ENCODE peak calls at places on chromosomes 5 and 9, in six cellular contexts. A is PC-3, J is brain microvascular endothelial cell, B is breast epithelium, N is tibial nerve, C is heart right ventricle. S is an unnamed sample.

GRCh38 chr5:65151632-65152031 is 330.1 kb downstream of the ADAMTS6 start:
- DNase-seq in A (no peak), J (no peak), B (no peak), N (no peak), C (no peak), S (no peak)

GRCh38 chr5:122078116-122078865 is at the start of gene LOX:
- DNase-seq in A (peak), J (peak), B (peak), N (peak), C (peak), S (peak)

GRCh38 chr9:131656356-131657030 is 83.4 kb downstream of the RAPGEF1 start:
- DNase-seq in A (no peak), J (no peak), B (no peak), N (peak), C (peak), S (no peak)

GRCh38 chr9:130028493-130029222 is 14.3 kb downstream of the FNBP1 start:
- DNase-seq in A (peak), J (no peak), B (no peak), N (no peak), C (no peak), S (no peak)

GRCh38 chr9:116230233-116230632 is 76.6 kb downstream of the PAPPA start:
- DNase-seq in A (no peak), J (no peak), B (no peak), N (no peak), C (no peak), S (no peak)

GRCh38 chr5:159316519-159317383 is 13.5 kb downstream of the IL12B start:
- DNase-seq in A (peak), J (peak), B (no peak), N (no peak), C (peak), S (no peak)

GRCh38 chr5:757931-758697 is 26.4 kb downstream of the ZDHHC11B start:
- DNase-seq in A (no peak), J (no peak), B (peak), N (no peak), C (peak), S (peak)

GRCh38 chr5:122202952-122203351 is 73.6 kb downstream of the ZNF474 start:
- DNase-seq in A (no peak), J (peak), B (no peak), N (no peak), C (no peak), S (no peak)

GRCh38 chr9:106284300-106284699 is 578.7 kb upstream of the ZNF462 start:
- DNase-seq in A (peak), J (no peak), B (no peak), N (no peak), C (no peak), S (no peak)

GRCh38 chr5:181114844-181115778 is 15.9 kb downstream of the OR2V1 start:
- DNase-seq in A (peak), J (peak), B (no peak), N (no peak), C (no peak), S (peak)

GRCh38 chr9:119453490-119453911 is 84.3 kb upstream of the BRINP1 start:
- DNase-seq in A (no peak), J (no peak), B (no peak), N (no peak), C (no peak), S (no peak)

GRCh38 chr9:5557606-5558587 is 47.6 kb downstream of the PDCD1LG2 start:
- DNase-seq in A (no peak), J (no peak), B (no peak), N (no peak), C (peak), S (peak)

GRCh38 chr5:176133289-176133870 is 104.8 kb upstream of the SIMC1 start:
- DNase-seq in A (no peak), J (no peak), B (no peak), N (no peak), C (no peak), S (peak)

GRCh38 chr5:10524376-10525123 is 39.3 kb upstream of the ANKRD33B start:
- DNase-seq in A (no peak), J (peak), B (no peak), N (peak), C (no peak), S (no peak)

GRCh38 chr9:109600142-109600541 is 102.0 kb upstream of the PTPN3 start:
- DNase-seq in A (peak), J (peak), B (no peak), N (no peak), C (no peak), S (no peak)

GRCh38 chr5:139597134-139597533 is 36.0 kb downstream of the UBE2D2 start:
- DNase-seq in A (no peak), J (no peak), B (no peak), N (no peak), C (no peak), S (no peak)

GRCh38 chr5:139593716-139594319 is 32.7 kb downstream of the UBE2D2 start:
- DNase-seq in A (peak), J (peak), B (no peak), N (no peak), C (no peak), S (no peak)

GRCh38 chr5:139588962-139589361 is 27.8 kb downstream of the UBE2D2 start:
- DNase-seq in A (no peak), J (no peak), B (no peak), N (no peak), C (no peak), S (no peak)

DNA sequence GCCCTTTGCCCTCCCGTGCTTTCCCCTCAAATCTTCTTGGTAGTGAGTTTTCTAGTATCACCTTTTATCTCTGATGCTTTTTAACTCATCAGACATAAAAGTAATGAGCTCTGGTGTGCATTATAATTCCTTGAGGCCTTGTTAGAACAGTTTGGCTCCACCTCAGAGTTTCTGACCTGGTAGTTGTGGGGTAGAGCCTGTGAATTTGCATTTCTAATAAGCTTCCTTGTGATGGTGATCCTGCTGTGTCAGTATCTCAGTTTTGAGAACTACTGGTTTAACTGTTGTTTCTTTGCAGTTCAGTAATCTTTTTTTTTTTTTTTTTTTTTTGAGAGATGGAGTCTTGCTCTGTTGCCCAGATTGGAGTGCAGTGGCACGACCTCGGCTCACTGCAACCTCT is 31.1 kb downstream of the UBE2D2 start:
- DNase-seq in A (no peak), J (no peak), B (no peak), N (no peak), C (no peak), S (no peak)
- H3K27ac ChIP-seq in A (no peak), J (no peak), B (no peak), N (no peak), C (no peak), S (no peak)

GRCh38 chr5:138536215-138536614 is 6.8 kb downstream of the ETF1 start:
- DNase-seq in A (no peak), J (no peak), B (no peak), N (no peak), C (no peak), S (no peak)

GRCh38 chr5:138533973-138534941 is 8.8 kb downstream of the ETF1 start:
- DNase-seq in A (no peak), J (no peak), B (no peak), N (no peak), C (no peak), S (no peak)

GRCh38 chr5:138538943-138539627 is 4.0 kb downstream of the ETF1 start:
- DNase-seq in A (no peak), J (no peak), B (no peak), N (no peak), C (no peak), S (no peak)

GRCh38 chr5:138539791-138540190 is 3.2 kb downstream of the ETF1 start:
- DNase-seq in A (no peak), J (no peak), B (no peak), N (no peak), C (no peak), S (no peak)

DNA sequence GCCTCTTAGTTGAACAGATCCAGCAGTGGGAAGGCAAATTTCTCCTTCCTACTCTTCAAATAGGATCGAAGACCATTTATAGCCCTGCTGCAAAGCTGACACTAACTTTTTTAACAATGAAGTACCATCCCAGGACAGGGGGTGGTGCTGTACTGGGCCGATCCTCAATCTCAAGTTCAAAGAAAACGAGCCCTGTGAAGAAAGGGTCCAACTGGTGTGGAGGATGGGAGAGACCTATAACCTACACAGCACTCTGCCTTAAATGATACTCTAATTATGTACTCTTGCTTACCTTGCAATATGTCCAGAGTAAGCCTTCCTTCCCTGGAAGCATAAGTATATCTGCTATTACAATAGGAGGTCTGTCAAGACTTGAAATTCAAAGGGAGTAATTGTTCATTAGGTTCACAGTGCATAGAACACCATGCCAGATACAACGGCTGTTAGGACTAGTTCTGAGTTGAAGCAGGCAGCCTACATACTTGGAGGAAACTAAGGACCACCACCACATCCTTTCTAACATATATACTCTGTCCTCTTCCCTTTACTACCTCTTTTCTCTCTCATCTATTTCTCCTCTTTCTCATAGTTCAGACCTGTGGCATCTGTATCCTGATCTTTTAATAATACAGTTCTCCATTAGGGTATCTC is 6.2 kb downstream of the ETF1 start:
- DNase-seq in A (no peak), J (peak), B (no peak), N (no peak), C (no peak), S (no peak)
- TF ChIP-seq CTCF in A (peak), J (peak), B (no peak), N (no peak), C (peak), S (no peak)

GRCh38 chr9:613771-614347 is 227.6 kb upstream of the DMRT1 start:
- DNase-seq in A (peak), J (peak), B (peak), N (peak), C (peak), S (peak)
- H3K4me3 ChIP-seq in A (no peak), J (no peak), B (no peak), N (no peak), C (no peak), S (no peak)

GRCh38 chr9:33959725-33960124 is 89.0 kb downstream of the UBAP2 start:
- DNase-seq in A (no peak), J (no peak), B (no peak), N (no peak), C (no peak), S (no peak)
- H3K27ac ChIP-seq in A (no peak), J (no peak), B (no peak), N (no peak), C (no peak), S (no peak)

DNA sequence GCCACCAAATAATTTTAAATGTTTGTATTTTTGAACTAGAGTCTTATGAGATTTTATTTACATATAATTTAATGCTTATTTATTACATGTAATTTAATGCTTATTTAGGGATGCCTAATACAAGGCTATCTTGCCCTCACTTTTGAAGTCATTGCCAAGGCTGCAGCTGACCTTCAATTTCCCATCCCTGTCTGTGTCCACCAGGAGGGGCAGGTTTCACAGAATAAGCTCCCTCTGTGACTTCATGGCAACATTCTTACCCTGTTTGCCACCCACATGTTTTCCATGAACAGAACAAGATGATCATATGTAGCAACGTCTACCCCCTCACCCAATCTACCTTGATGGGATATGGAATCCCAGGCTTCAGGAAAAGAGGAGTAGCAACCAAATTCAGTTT is 27.0 kb downstream of the C5 start:
- DNase-seq in A (no peak), J (peak), B (no peak), N (no peak), C (no peak), S (no peak)
- TF ChIP-seq CTCF in A (no peak), J (peak), B (no peak), N (no peak), C (no peak), S (no peak)

GRCh38 chr5:167908596-167908995 is 382.8 kb upstream of the WWC1 start:
- DNase-seq in A (no peak), J (no peak), B (no peak), N (no peak), C (no peak), S (no peak)
- H3K4me3 ChIP-seq in A (no peak), J (no peak), B (no peak), N (no peak), C (no peak), S (no peak)

GRCh38 chr5:100186181-100186580 is 349.0 kb upstream of the FAM174A start:
- DNase-seq in A (no peak), J (no peak), B (no peak), N (no peak), C (no peak), S (no peak)
- H3K27ac ChIP-seq in A (no peak), J (no peak), B (no peak), N (no peak), C (no peak), S (no peak)